ENCODE peak calls at places on chromosomes 4 and X, in ten cellular contexts. S, E, K, N, O, D, B, W, U and H are unnamed samples. For H3K4me1, the result is how much of the 10 kb centered on the place peaks cover.

GRCh38 chr4:112225157-112225556 is 6.4 kb upstream of the AP1AR start:
- DNase-seq in S (no peak), E (no peak), K (no peak), N (no peak), O (no peak), D (no peak), B (no peak), W (no peak), U (no peak), H (no peak)

GRCh38 chr4:22389240-22389871 is 126.5 kb downstream of the ADGRA3 start:
- DNase-seq in S (peak), E (no peak), K (peak), N (peak), O (peak), D (peak), B (peak), W (no peak), U (no peak), H (no peak)

GRCh38 chr4:19473569-19473968 is 778.1 kb upstream of the SLIT2 start:
- DNase-seq in S (no peak), E (no peak), K (no peak), N (no peak), O (no peak), D (no peak), B (no peak), W (no peak), U (no peak), H (no peak)

GRCh38 chr4:957581-958313 is 15.6 kb downstream of the DGKQ start:
- DNase-seq in S (no peak), E (no peak), K (no peak), N (no peak), O (no peak), D (no peak), B (no peak), W (peak), U (peak), H (no peak)

GRCh38 chr4:137032242-137032641 is 500.1 kb downstream of the PCDH18 start:
- DNase-seq in S (no peak), E (no peak), K (no peak), N (no peak), O (no peak), D (peak), B (no peak), W (no peak), U (no peak), H (no peak)

GRCh38 chr4:28006021-28006420 is 1145.4 kb downstream of the STIM2 start:
- DNase-seq in S (no peak), E (no peak), K (no peak), N (no peak), O (no peak), D (no peak), B (no peak), W (no peak), U (peak), H (no peak)

GRCh38 chrX:51158261-51158660 is 174.4 kb upstream of the NUDT10 start:
- DNase-seq in S (no peak), E (no peak), K (no peak), N (no peak), O (no peak), D (no peak), B (no peak), W (no peak), U (no peak), H (no peak)

GRCh38 chr4:14168919-14169318 is 541.4 kb upstream of the BOD1L1 start:
- DNase-seq in S (peak), E (no peak), K (peak), N (no peak), O (no peak), D (no peak), B (peak), W (no peak), U (no peak), H (peak)

GRCh38 chr4:138241281-138242075 is 671 bp downstream of the SLC7A11 start:
- DNase-seq in S (no peak), E (no peak), K (no peak), N (no peak), O (no peak), D (peak), B (no peak), W (no peak), U (peak), H (peak)

GRCh38 chr4:49516796-49517195 is 530.7 kb downstream of the CWH43 start:
- DNase-seq in S (no peak), E (no peak), K (no peak), N (no peak), O (no peak), D (no peak), B (no peak), W (no peak), U (peak), H (no peak)

GRCh38 chr4:152870605-152871004 is 65.5 kb upstream of the FHDC1 start:
- DNase-seq in S (no peak), E (no peak), K (no peak), N (no peak), O (no peak), D (no peak), B (no peak), W (no peak), U (no peak), H (no peak)

GRCh38 chrX:10619311-10620015 is 922 bp downstream of the MID1 start:
- DNase-seq in S (no peak), E (no peak), K (no peak), N (no peak), O (no peak), D (no peak), B (no peak), W (no peak), U (no peak), H (no peak)

GRCh38 chr4:52982246-52982950 is 120.3 kb downstream of the RASL11B start:
- DNase-seq in S (no peak), E (no peak), K (no peak), N (no peak), O (peak), D (no peak), B (no peak), W (no peak), U (no peak), H (peak)

GRCh38 chr4:98688416-98689290 is 30.2 kb upstream of the TSPAN5 start:
- DNase-seq in S (no peak), E (no peak), K (no peak), N (peak), O (no peak), D (no peak), B (no peak), W (no peak), U (no peak), H (peak)

GRCh38 chr4:2793920-2794706 is 1.2 kb downstream of the SH3BP2 start:
- DNase-seq in S (peak), E (no peak), K (peak), N (no peak), O (no peak), D (peak), B (no peak), W (peak), U (peak), H (no peak)

GRCh38 chr4:7867701-7868429 is 71.8 kb downstream of the AFAP1 start:
- DNase-seq in S (no peak), E (no peak), K (no peak), N (no peak), O (no peak), D (no peak), B (no peak), W (no peak), U (no peak), H (no peak)

GRCh38 chr4:140019619-140020367 is 134.2 kb downstream of the MAML3 start:
- DNase-seq in S (no peak), E (no peak), K (no peak), N (no peak), O (no peak), D (no peak), B (no peak), W (no peak), U (no peak), H (no peak)

GRCh38 chrX:57083143-57083542 is 38.2 kb downstream of the SPIN2B start:
- DNase-seq in S (no peak), E (no peak), K (no peak), N (no peak), O (no peak), D (peak), B (no peak), W (no peak), U (no peak), H (no peak)

GRCh38 chr4:188372051-188372450 is 232.8 kb downstream of the TRIML1 start:
- DNase-seq in S (no peak), E (no peak), K (no peak), N (no peak), O (no peak), D (no peak), B (no peak), W (no peak), U (no peak), H (peak)

GRCh38 chr4:56296449-56296990 is 90.8 kb downstream of the AASDH start:
- DNase-seq in S (peak), E (no peak), K (no peak), N (no peak), O (no peak), D (no peak), B (no peak), W (no peak), U (no peak), H (no peak)

GRCh38 chr4:11908205-11908604 is 479.5 kb upstream of the HS3ST1 start:
- DNase-seq in S (no peak), E (no peak), K (no peak), N (no peak), O (no peak), D (no peak), B (no peak), W (no peak), U (no peak), H (no peak)

GRCh38 chr4:77040856-77041576 is 34.8 kb downstream of the CCNI start:
- DNase-seq in S (no peak), E (no peak), K (no peak), N (no peak), O (no peak), D (no peak), B (no peak), W (no peak), U (no peak), H (no peak)

GRCh38 chrX:110432831-110433230 is 74.2 kb downstream of the RTL9 start:
- DNase-seq in S (no peak), E (no peak), K (no peak), N (no peak), O (no peak), D (no peak), B (no peak), W (no peak), U (no peak), H (no peak)

GRCh38 chr4:110639207-110640092 is 16.6 kb upstream of the PITX2 start:
- DNase-seq in S (no peak), E (no peak), K (no peak), N (no peak), O (no peak), D (no peak), B (no peak), W (no peak), U (no peak), H (no peak)

GRCh38 chr4:56730097-56730496 is 49.0 kb upstream of the HOPX start:
- DNase-seq in S (no peak), E (no peak), K (no peak), N (no peak), O (no peak), D (no peak), B (no peak), W (no peak), U (no peak), H (no peak)

GRCh38 chrX:123217077-123217476 is 33.0 kb downstream of the GRIA3 start:
- DNase-seq in S (no peak), E (no peak), K (peak), N (no peak), O (no peak), D (no peak), B (no peak), W (no peak), U (no peak), H (no peak)

GRCh38 chr4:159252491-159252890 is 149.6 kb downstream of the RAPGEF2 start:
- DNase-seq in S (no peak), E (no peak), K (no peak), N (no peak), O (no peak), D (no peak), B (no peak), W (no peak), U (no peak), H (no peak)

GRCh38 chr4:176274441-176274840 is 5.4 kb upstream of the ASB5 start:
- DNase-seq in S (no peak), E (no peak), K (no peak), N (no peak), O (no peak), D (no peak), B (no peak), W (no peak), U (no peak), H (peak)

GRCh38 chr4:39375478-39375877 is 9.3 kb upstream of the RFC1 start:
- DNase-seq in S (no peak), E (no peak), K (no peak), N (no peak), O (peak), D (no peak), B (no peak), W (no peak), U (no peak), H (no peak)

GRCh38 chr4:163484906-163485305 is 9.6 kb upstream of the TMA16 start:
- DNase-seq in S (peak), E (no peak), K (peak), N (peak), O (peak), D (peak), B (peak), W (no peak), U (no peak), H (no peak)

GRCh38 chr4:95077864-95078263 is 320.1 kb downstream of the BMPR1B start:
- DNase-seq in S (no peak), E (no peak), K (no peak), N (no peak), O (no peak), D (no peak), B (no peak), W (no peak), U (no peak), H (peak)

GRCh38 chr4:110533940-110534339 is 58.0 kb downstream of the ENPEP start:
- DNase-seq in S (no peak), E (no peak), K (no peak), N (no peak), O (peak), D (no peak), B (no peak), W (no peak), U (no peak), H (peak)

GRCh38 chrX:132023117-132023895 is at the start of gene STK26:
- DNase-seq in S (peak), E (peak), K (peak), N (peak), O (peak), D (peak), B (peak), W (peak), U (peak), H (peak)

GRCh38 chrX:63330681-63331080 is 20.5 kb downstream of the SPIN4 start:
- DNase-seq in S (no peak), E (no peak), K (no peak), N (no peak), O (no peak), D (no peak), B (no peak), W (no peak), U (no peak), H (peak)

GRCh38 chr4:70930530-70931256 is 28.5 kb downstream of the MOB1B start:
- DNase-seq in S (no peak), E (no peak), K (no peak), N (no peak), O (peak), D (no peak), B (no peak), W (no peak), U (no peak), H (no peak)

GRCh38 chr4:70931359-70931758 is 29.2 kb downstream of the MOB1B start:
- DNase-seq in S (no peak), E (no peak), K (no peak), N (no peak), O (no peak), D (no peak), B (no peak), W (no peak), U (no peak), H (no peak)

GRCh38 chr4:70920592-70920991 is 18.4 kb downstream of the MOB1B start:
- DNase-seq in S (no peak), E (no peak), K (no peak), N (no peak), O (no peak), D (no peak), B (no peak), W (no peak), U (no peak), H (no peak)

GRCh38 chr4:70927502-70928139 is 25.5 kb downstream of the MOB1B start:
- DNase-seq in S (no peak), E (no peak), K (no peak), N (peak), O (peak), D (no peak), B (no peak), W (no peak), U (no peak), H (no peak)

GRCh38 chr4:70925899-70926635 is 23.9 kb downstream of the MOB1B start:
- DNase-seq in S (no peak), E (no peak), K (no peak), N (no peak), O (peak), D (no peak), B (no peak), W (no peak), U (no peak), H (no peak)
- H3K4me1 ChIP-seq in S (under half), E (under half), K (under half), N (under half), O (half or more), D (under half), B (under half), W (under half), U (under half), H (under half)

GRCh38 chrX:153879741-153880439 is 6.1 kb downstream of the L1CAM start:
- DNase-seq in S (no peak), E (no peak), K (no peak), N (no peak), O (no peak), D (no peak), B (no peak), W (no peak), U (no peak), H (no peak)
- H3K4me1 ChIP-seq in S (under half), E (under half), K (under half), N (under half), O (under half), D (under half), B (under half), W (under half), U (under half), H (under half)

DNA sequence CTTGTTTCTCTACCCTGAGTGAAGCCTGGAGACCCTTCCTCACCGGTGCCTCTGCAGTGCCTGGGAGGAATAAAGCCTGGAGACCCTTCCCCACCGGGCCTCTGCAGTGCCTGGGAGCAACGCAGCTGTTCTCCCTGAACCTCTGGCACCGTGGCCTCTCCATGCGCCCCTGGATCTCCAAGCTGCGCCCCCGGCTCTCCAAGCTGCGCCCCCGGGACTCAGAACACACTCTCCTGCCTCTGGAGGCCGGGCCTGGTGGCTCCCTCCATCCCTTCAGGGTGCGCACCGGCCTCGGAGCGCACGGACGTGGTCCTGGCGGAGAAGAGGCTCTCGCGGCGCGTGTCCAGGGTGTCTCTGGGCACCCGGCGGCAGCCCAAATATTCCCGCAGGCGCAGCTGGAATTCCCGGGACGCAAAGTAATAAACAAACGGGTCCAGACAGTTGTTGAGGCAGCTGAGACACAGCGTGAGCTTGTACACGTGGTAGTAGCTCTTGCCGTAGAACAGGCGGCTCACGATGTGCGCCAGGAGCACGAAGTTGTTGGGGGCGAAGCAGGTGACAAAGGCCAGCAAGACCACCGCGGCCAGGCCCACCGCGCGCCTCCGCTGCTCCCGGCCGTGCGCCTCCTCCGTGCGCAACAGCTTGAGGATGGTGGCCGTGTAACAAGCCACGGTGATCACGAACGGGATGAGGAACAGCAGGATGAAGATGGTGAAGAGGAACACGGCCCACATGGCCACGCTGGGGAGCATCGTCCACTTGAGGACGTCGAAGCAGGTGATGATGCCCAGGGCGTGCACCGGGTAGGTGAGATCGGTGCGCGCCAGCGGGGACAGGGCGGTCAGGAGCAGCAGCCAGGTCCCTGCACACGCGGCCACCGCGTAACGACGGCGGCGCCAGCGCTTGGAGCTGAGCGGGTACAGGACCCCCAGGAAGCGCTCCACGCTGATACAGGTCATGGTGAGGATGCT is 12.8 kb upstream of the ASMTL start:
- DNase-seq in S (peak), E (no peak), K (peak), N (no peak), O (no peak), D (no peak), B (no peak), W (no peak), U (no peak), H (no peak)
- H3K4me1 ChIP-seq in S (under half), E (half or more), K (under half), N (half or more), O (under half), D (under half), B (under half), W (under half), U (under half), H (under half)

GRCh38 chr4:172412851-172413250 is 599.6 kb downstream of the GALNTL6 start:
- DNase-seq in S (no peak), E (no peak), K (no peak), N (no peak), O (no peak), D (no peak), B (no peak), W (no peak), U (no peak), H (peak)
- H3K4me1 ChIP-seq in S (under half), E (under half), K (under half), N (under half), O (under half), D (under half), B (under half), W (under half), U (under half), H (under half)

GRCh38 chrX:79268788-79269187 is 98.3 kb downstream of the ITM2A start:
- DNase-seq in S (no peak), E (no peak), K (no peak), N (no peak), O (no peak), D (no peak), B (no peak), W (no peak), U (no peak), H (no peak)
- H3K4me1 ChIP-seq in S (under half), E (under half), K (under half), N (under half), O (under half), D (under half), B (under half), W (under half), U (under half), H (under half)

DNA sequence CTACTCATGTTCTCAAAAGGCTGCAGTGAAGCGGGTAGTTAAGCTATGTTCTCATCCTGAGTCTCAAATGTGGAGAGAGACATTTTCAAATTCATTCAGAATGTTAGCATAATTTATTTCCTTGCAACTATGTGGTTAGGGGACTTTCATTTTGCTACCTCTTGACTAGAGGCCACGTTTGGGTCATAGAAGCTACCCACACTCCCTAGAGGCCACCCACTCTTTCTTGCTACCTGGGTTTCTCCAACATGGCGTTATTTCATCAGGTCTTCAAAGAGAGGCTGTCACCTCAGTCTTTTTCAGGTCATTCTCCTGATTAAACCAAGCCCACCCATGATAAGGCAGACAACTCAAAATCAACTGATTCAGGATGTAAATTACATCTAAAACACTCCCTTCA is 34.3 kb upstream of the NLGN4X start:
- DNase-seq in S (no peak), E (no peak), K (no peak), N (no peak), O (no peak), D (no peak), B (no peak), W (no peak), U (no peak), H (no peak)
- H3K4me1 ChIP-seq in S (under half), E (under half), K (under half), N (under half), O (under half), D (under half), B (under half), W (under half), U (under half), H (under half)